ENCODE peak calls at places on chromosomes 3 and 15, in six cellular contexts. F is CD8-positive, alpha-beta memory T cell; V is heart left ventricle; I is progenitor cell of endocrine pancreas; O is uterus; Z is M059J. J is an unnamed sample.

GRCh38 chr3:189766416-189766815 is 135.2 kb downstream of the TP63 start:
- DNase-seq in Z (peak), V (no peak), O (no peak), F (no peak), I (no peak), J (no peak)

GRCh38 chr15:60957111-60957510 is 272.0 kb downstream of the RORA start:
- DNase-seq in F (no peak), O (no peak), V (no peak), Z (peak), I (no peak), J (no peak)

GRCh38 chr3:15800780-15801179 is 3.0 kb upstream of the ANKRD28 start:
- DNase-seq in O (no peak), V (no peak), Z (no peak), F (no peak), I (no peak), J (no peak)

GRCh38 chr15:92883643-92884458 is 16.3 kb upstream of the CHD2 start:
- DNase-seq in O (no peak), Z (peak), I (no peak), V (no peak), F (no peak), J (no peak)

GRCh38 chr3:187342255-187342654 is 25.9 kb upstream of the RTP4 start:
- DNase-seq in V (no peak), Z (no peak), I (no peak), O (no peak), F (no peak), J (no peak)

GRCh38 chr3:145864336-145864735 is 296.6 kb downstream of the PLOD2 start:
- DNase-seq in Z (no peak), F (no peak), O (no peak), I (no peak), V (no peak), J (no peak)

GRCh38 chr3:138455801-138456716 is 21.6 kb downstream of the ESYT3 start:
- DNase-seq in Z (peak), O (no peak), F (no peak), V (peak), I (no peak), J (no peak)

GRCh38 chr15:27855137-27855536 is 244.0 kb downstream of the OCA2 start:
- DNase-seq in V (no peak), O (no peak), F (no peak), I (no peak), Z (no peak), J (no peak)

GRCh38 chr3:11904157-11904556 is 57.5 kb upstream of the TAMM41 start:
- DNase-seq in V (no peak), I (no peak), Z (no peak), O (no peak), F (no peak), J (no peak)

GRCh38 chr15:31254431-31255175 is 72.0 kb upstream of the KLF13 start:
- DNase-seq in O (no peak), V (no peak), Z (no peak), F (no peak), I (no peak), J (no peak)

GRCh38 chr3:170622369-170623159 is 36.7 kb upstream of the SLC7A14 start:
- DNase-seq in F (no peak), Z (no peak), O (peak), V (no peak), I (no peak), J (no peak)

GRCh38 chr3:193240436-193240849 is 579 bp upstream of the PLAAT1 start:
- DNase-seq in I (no peak), O (no peak), V (no peak), F (no peak), Z (no peak), J (no peak)

GRCh38 chr15:69475769-69476358 is 23.2 kb downstream of the RPLP1 start:
- DNase-seq in V (peak), Z (peak), I (peak), O (peak), F (peak), J (no peak)

J was measured in iPS DF 19.7.